ENCODE peak calls at places on chromosomes 16 and 17, in ten cellular contexts. Q is IMR-90, Y is psoas muscle, I is nephron progenitor cell, J is OCI-LY7, A is PC-3, G is H9, N is dorsolateral prefrontal cortex, Z is lower leg skin, S is prostate gland. L is an unnamed sample.

GRCh38 chr17:53516643-53517042 is 306.1 kb upstream of the KIF2B start:
- DNase-seq in A (peak; percentile 30), J (no peak), G (no peak), Z (no peak), I (no peak), S (no peak), Q (no peak), Y (no peak), N (no peak), L (no peak)

GRCh38 chr17:50660042-50660886 is 25.6 kb downstream of the ABCC3 start:
- DNase-seq in N (no peak), J (no peak), Z (no peak), G (no peak), Y (no peak), Q (peak; percentile 39), I (no peak), A (peak; percentile 70), S (peak; percentile 58), L (no peak)

GRCh38 chr17:17793378-17794214 is 43.2 kb downstream of the SREBF1 start:
- DNase-seq in G (no peak), J (no peak), I (no peak), A (no peak), N (no peak), S (no peak), Z (no peak), Q (no peak), Y (no peak), L (no peak)

GRCh38 chr16:58733248-58733670 is 857 bp downstream of the GOT2 start:
- DNase-seq in Y (peak; percentile 54), A (no peak), G (no peak), I (peak; percentile 60), N (no peak), J (peak; percentile 10), Q (peak; percentile 5), Z (no peak), S (peak; percentile 37), L (no peak)

GRCh38 chr17:8659758-8660410 is 29.4 kb upstream of the MYH10 start:
- DNase-seq in Z (no peak), G (no peak), S (no peak), I (no peak), Y (no peak), J (no peak), N (no peak), A (no peak), Q (no peak), L (no peak)

GRCh38 chr16:30456302-30456701 is 10.6 kb upstream of the SEPHS2 start:
- DNase-seq in Y (no peak), N (no peak), J (no peak), A (no peak), Q (no peak), G (no peak), S (no peak), I (no peak), Z (no peak), L (no peak)

GRCh38 chr16:75532142-75532765 is 3.7 kb downstream of the CHST5 start:
- DNase-seq in Y (no peak), I (no peak), A (no peak), S (no peak), G (no peak), Q (no peak), N (no peak), J (no peak), Z (no peak), L (no peak)

GRCh38 chr17:19415311-19415710 is 4.3 kb downstream of the RNF112 start:
- DNase-seq in J (no peak), N (no peak), Q (no peak), Z (no peak), A (no peak), Y (no peak), I (no peak), G (peak; percentile 39), S (no peak), L (no peak)

GRCh38 chr16:83581082-83581481 is 226.7 kb upstream of the HSBP1 start:
- DNase-seq in S (no peak), I (no peak), A (no peak), J (no peak), G (no peak), Z (no peak), Q (peak; percentile 46), N (no peak), Y (no peak), L (no peak)

GRCh38 chr16:50881953-50882352 is 140.1 kb downstream of the CYLD start:
- DNase-seq in G (peak; percentile 17), S (no peak), I (no peak), N (no peak), A (peak; percentile 2), Y (no peak), Q (no peak), J (no peak), Z (no peak), L (no peak)

GRCh38 chr16:87648236-87648635 is 45.9 kb downstream of the JPH3 start:
- DNase-seq in Q (no peak), Z (no peak), I (no peak), N (peak; percentile 52), Y (no peak), S (no peak), G (no peak), A (no peak), J (no peak), L (no peak)
- TF ChIP-seq CTCF in Q (no peak), Z (no peak), I (no peak), N (no peak), Y (no peak), S (no peak), G (no peak), A (no peak), J (no peak), L (no peak)

DNA sequence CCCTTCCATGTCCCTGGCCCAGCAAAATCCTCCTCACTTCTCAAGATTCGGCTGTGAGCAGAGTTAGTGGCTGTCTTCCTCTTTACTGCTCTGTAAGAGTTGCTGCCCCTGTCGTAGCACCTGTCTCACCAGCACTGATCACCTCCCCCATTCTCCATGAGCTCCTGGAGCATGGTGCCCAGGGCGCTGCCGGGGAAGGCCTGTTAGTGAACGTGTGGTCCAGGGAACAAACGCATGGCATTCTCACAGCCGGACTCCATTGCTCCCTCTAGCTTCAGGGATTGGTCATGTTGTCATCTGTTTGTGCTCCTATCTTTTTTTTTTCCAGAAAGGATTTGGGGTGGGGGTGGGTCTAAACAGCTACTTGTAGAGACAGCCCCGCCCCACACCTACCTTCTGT is 141.2 kb downstream of the CMIP start:
- DNase-seq in N (no peak), Q (no peak), Y (no peak), S (no peak), G (peak; percentile 57), Z (no peak), A (peak; percentile 25), I (no peak), J (no peak), L (no peak)
- TF ChIP-seq CTCF in N (no peak), Q (peak; percentile 20), Y (no peak), S (no peak), G (peak; percentile 59), Z (no peak), A (peak; percentile 52), I (no peak), J (peak; percentile 43), L (peak; percentile 20)

GRCh38 chr16:85635545-85636140 is 22.5 kb downstream of the GSE1 start:
- DNase-seq in I (no peak), Z (no peak), G (no peak), S (no peak), J (no peak), A (no peak), N (no peak), Y (no peak), Q (no peak), L (no peak)

GRCh38 chr16:85636234-85636812 is 23.2 kb downstream of the GSE1 start:
- DNase-seq in Z (no peak), Q (peak; percentile 12), G (no peak), A (no peak), I (no peak), N (no peak), S (no peak), Y (no peak), J (no peak), L (no peak)

GRCh38 chr16:85633888-85634287 is 20.8 kb downstream of the GSE1 start:
- DNase-seq in N (no peak), A (no peak), S (no peak), I (no peak), G (no peak), Z (no peak), Y (no peak), J (no peak), Q (no peak), L (no peak)

GRCh38 chr16:85633438-85633743 is 20.3 kb downstream of the GSE1 start:
- DNase-seq in A (no peak), Q (no peak), I (no peak), Z (no peak), Y (no peak), J (no peak), N (no peak), G (no peak), S (no peak), L (no peak)

GRCh38 chr16:85634747-85635544 is 21.8 kb downstream of the GSE1 start:
- DNase-seq in G (peak; percentile 52), I (peak; percentile 74), Z (no peak), S (no peak), Q (no peak), J (no peak), A (no peak), N (no peak), Y (no peak), L (no peak)
- TF ChIP-seq CTCF in G (peak; percentile 54), I (peak; percentile 47), Z (no peak), S (no peak), Q (peak; percentile 9), J (peak; percentile 66), A (peak; percentile 22), N (no peak), Y (no peak), L (peak; percentile 42)

GRCh38 chr16:35431829-35432663 is 1972.6 kb downstream of the TP53TG3F start:
- DNase-seq in I (no peak), A (no peak), Z (no peak), G (no peak), Q (no peak), J (peak; percentile 20), N (no peak), Y (no peak), S (no peak), L (no peak)
- TF ChIP-seq CTCF in I (peak; percentile 9), A (peak; percentile 41), Z (no peak), G (peak; percentile 58), Q (no peak), J (peak; percentile 80), N (peak; percentile 48), Y (peak; percentile 60), S (peak; percentile 66), L (peak; percentile 53)

DNA sequence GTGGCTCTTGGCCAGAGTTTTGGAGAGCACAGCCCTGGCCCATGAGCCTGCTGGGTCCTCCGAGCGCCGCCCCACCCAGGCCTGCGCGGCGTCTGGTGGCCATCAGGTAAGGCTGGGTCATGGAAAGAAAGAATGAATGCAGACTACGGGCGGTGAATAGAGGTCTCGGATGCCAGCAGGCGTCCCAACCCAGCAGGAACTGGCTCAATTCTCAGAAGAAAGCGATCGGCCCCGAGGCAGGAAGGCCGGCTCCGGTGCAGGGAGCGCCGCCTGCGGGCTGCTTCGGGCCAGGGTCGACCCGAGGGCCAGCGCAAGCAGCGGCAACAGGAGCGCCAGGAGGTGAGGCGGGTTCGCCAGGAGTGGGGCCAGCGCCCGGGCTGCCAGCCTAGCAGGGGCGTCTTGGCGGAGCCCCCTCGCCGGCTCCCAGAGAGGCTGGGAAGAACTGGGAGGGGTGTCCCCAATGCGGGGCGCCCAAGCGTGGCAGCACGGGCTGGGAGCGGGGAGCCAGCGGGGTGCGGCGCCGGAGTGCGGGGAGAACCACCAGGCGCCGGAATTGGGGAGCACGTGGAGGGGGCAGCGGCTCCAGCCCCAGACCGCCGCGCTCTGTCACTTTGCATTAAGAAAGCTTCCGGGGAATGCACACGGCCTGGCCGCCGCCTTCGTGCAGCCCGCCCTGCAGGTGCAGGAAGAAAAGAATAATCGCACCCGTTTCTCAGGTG is 7.1 kb upstream of the TMC5 start:
- DNase-seq in A (peak; percentile 53), S (peak; percentile 58), N (no peak), Z (no peak), I (peak; percentile 63), J (no peak), G (peak; percentile 80), Y (peak; percentile 52), Q (no peak), L (peak; percentile 66)
- TF ChIP-seq CTCF in A (peak; percentile 36), S (peak; percentile 43), N (no peak), Z (no peak), I (peak; percentile 20), J (no peak), G (peak; percentile 60), Y (no peak), Q (no peak), L (no peak)

L was measured in glutamatergic neuron.